ENCODE peak calls at places on chromosomes 11 and 22, in eight cellular contexts. G is fibroblast of the aortic adventitia, A is heart right ventricle, P is right cardiac atrium, X is bronchial epithelial cell, U is stomach, E is Caco-2, K is mesenchymal stem cell. J is an unnamed sample.

GRCh38 chr22:27152033-27152432 is 494.6 kb downstream of the MIAT start:
- DNase-seq in X (no peak), K (no peak), G (no peak), E (no peak), U (no peak), P (no peak), A (no peak), J (no peak)

GRCh38 chr11:1220941-1221721 is 1.7 kb upstream of the MUC5B start:
- DNase-seq in A (peak), P (peak), G (no peak), X (no peak), U (no peak), K (no peak), E (no peak), J (no peak)

GRCh38 chr11:65652511-65653228 is 10.0 kb downstream of the RELA start:
- DNase-seq in E (peak), K (peak), P (peak), X (peak), U (peak), A (peak), G (peak), J (peak)

GRCh38 chr22:40594924-40595323 is 41.6 kb downstream of the MRTFA start:
- DNase-seq in G (peak), E (peak), U (no peak), P (no peak), A (no peak), K (no peak), X (peak), J (no peak)

GRCh38 chr11:64294665-64295289 is 3.7 kb downstream of the KCNK4 start:
- DNase-seq in G (no peak), X (no peak), E (no peak), A (no peak), U (no peak), P (no peak), K (no peak), J (no peak)

GRCh38 chr11:71356904-71357303 is 91.3 kb downstream of the DHCR7 start:
- DNase-seq in K (no peak), U (no peak), E (no peak), A (no peak), G (no peak), X (no peak), P (no peak), J (no peak)

GRCh38 chr11:73542175-73542574 is 55.7 kb downstream of the FAM168A start:
- DNase-seq in G (peak), P (no peak), K (no peak), U (no peak), X (no peak), E (no peak), A (no peak), J (no peak)

GRCh38 chr11:104841185-104841584 is 57.1 kb downstream of the CASP12 start:
- DNase-seq in U (no peak), X (no peak), G (no peak), P (no peak), A (no peak), E (no peak), K (no peak), J (no peak)

GRCh38 chr22:30351226-30351625 is 5.5 kb downstream of the SF3A1 start:
- DNase-seq in E (no peak), U (no peak), P (no peak), A (no peak), K (no peak), X (no peak), G (no peak), J (no peak)

GRCh38 chr11:123063396-123064267 is 1.7 kb upstream of the HSPA8 start:
- DNase-seq in E (peak), A (no peak), U (peak), K (peak), P (peak), X (peak), G (peak), J (no peak)

GRCh38 chr11:6418199-6418957 is 516 bp downstream of the APBB1 start:
- DNase-seq in U (no peak), X (no peak), A (peak), K (no peak), P (peak), E (no peak), G (no peak), J (peak)
- H3K4me3 ChIP-seq in U (peak), X (peak), A (peak), K (peak), P (peak), E (peak), G (peak), J (peak)

GRCh38 chr11:12856338-12856737 is 152.8 kb upstream of the RASSF10 start:
- DNase-seq in E (no peak), U (no peak), A (no peak), P (no peak), X (no peak), G (no peak), K (no peak), J (no peak)
- H3K4me3 ChIP-seq in E (no peak), U (no peak), A (no peak), P (no peak), X (no peak), G (no peak), K (no peak), J (no peak)

GRCh38 chr11:132357811-132358572 is 987.6 kb downstream of the NTM start:
- DNase-seq in A (no peak), U (no peak), X (no peak), G (no peak), E (no peak), K (no peak), P (no peak), J (no peak)
- H3K4me3 ChIP-seq in A (no peak), U (no peak), X (no peak), G (no peak), E (no peak), K (no peak), P (no peak), J (no peak)

GRCh38 chr22:23144926-23145906 is at the start of gene RAB36:
- DNase-seq in G (peak), U (peak), P (peak), K (peak), X (peak), E (peak), A (peak), J (peak)
- H3K4me3 ChIP-seq in G (peak), U (peak), P (peak), K (peak), X (peak), E (no peak), A (peak), J (peak)

GRCh38 chr22:44159811-44160210 is 20.9 kb upstream of the PARVG start:
- DNase-seq in G (peak), A (no peak), U (no peak), P (no peak), E (no peak), K (no peak), X (no peak), J (no peak)

GRCh38 chr22:44159230-44159629 is 21.5 kb upstream of the PARVG start:
- DNase-seq in G (peak), E (no peak), A (no peak), K (no peak), X (no peak), P (no peak), U (no peak), J (no peak)

GRCh38 chr22:44158766-44159165 is 22.0 kb upstream of the PARVG start:
- DNase-seq in U (no peak), E (no peak), G (no peak), A (no peak), X (no peak), K (no peak), P (no peak), J (no peak)

GRCh38 chr22:44160416-44160815 is 20.3 kb upstream of the PARVG start:
- DNase-seq in P (no peak), A (no peak), X (no peak), U (no peak), K (no peak), G (no peak), E (no peak), J (no peak)

DNA sequence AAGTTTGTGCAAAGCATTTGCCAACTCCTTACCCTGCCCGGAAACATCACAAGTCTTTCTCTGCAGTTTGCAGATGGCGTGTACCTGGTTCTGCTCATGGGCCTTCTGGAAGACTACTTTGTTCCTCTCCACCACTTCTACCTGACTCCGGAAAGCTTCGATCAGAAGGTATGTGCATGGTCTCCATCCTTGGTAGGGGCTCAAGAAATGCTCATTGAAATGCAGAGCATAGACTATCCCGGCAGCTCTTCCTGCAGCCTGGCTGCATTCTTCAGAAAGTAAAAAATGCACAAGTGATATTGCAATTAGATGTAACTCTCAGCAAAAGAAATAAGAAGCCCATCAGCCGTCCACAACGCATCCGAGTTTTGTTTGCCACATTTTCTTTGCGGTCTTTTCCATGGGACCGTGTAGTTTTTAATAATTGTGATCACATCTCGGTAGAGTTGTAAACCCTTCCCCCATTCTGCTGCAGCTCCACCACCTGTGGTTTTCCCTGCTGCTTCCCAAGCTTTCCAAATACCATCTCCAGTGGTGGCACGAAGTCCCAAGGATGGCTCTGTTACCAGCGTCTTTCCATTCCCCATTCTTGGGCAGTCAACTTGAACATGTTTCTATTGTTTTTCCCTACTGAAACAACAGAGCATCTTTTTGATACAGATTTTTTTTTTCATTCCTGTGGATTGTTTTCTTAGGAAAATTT is 22.7 kb upstream of the PARVG start:
- DNase-seq in A (no peak), P (no peak), E (no peak), X (no peak), U (no peak), K (no peak), G (no peak), J (no peak)
- H3K4me3 ChIP-seq in A (no peak), P (no peak), E (no peak), X (no peak), U (no peak), K (no peak), G (no peak), J (no peak)

GRCh38 chr11:67441731-67442401 is 1.4 kb downstream of the CORO1B start:
- DNase-seq in X (no peak), A (no peak), U (no peak), P (no peak), K (no peak), E (no peak), G (no peak), J (no peak)
- H3K4me3 ChIP-seq in X (no peak), A (peak), U (peak), P (no peak), K (peak), E (peak), G (peak), J (peak)